ENCODE peak calls at places on chromosomes 11 and 22, in eight cellular contexts. W is astrocyte of the spinal cord, O is thoracic aorta, G is nephron progenitor cell, T is H9, A is tibial nerve, B is body of pancreas, S is ovary. Z is an unnamed sample.

GRCh38 chr22:29479417-29480261 is at the start of gene NEFH:
- DNase-seq in O (no peak), T (peak), W (no peak), G (peak), S (peak), B (no peak), A (no peak), Z (no peak)

GRCh38 chr22:37314315-37315046 is 32.2 kb downstream of the CYTH4 start:
- DNase-seq in T (no peak), A (no peak), S (no peak), G (no peak), O (no peak), B (no peak), W (no peak), Z (no peak)

GRCh38 chr11:59182457-59183151 is 10.7 kb downstream of the DTX4 start:
- DNase-seq in O (no peak), G (no peak), S (no peak), T (peak), B (peak), W (no peak), A (no peak), Z (no peak)

GRCh38 chr22:36682835-36683234 is 20.7 kb downstream of the CACNG2 start:
- DNase-seq in G (no peak), O (no peak), W (no peak), B (no peak), S (no peak), T (no peak), A (no peak), Z (no peak)

GRCh38 chr11:80241766-80242165 is 800.9 kb upstream of the TENM4 start:
- DNase-seq in G (no peak), S (no peak), B (no peak), O (no peak), W (no peak), A (no peak), T (no peak), Z (no peak)

GRCh38 chr22:49208003-49208402 is 619.7 kb downstream of the BRD1 start:
- DNase-seq in A (no peak), B (no peak), W (no peak), G (no peak), O (no peak), T (peak), S (no peak), Z (no peak)

GRCh38 chr11:132471491-132471890 is 1060.8 kb downstream of the OPCML start:
- DNase-seq in A (no peak), S (no peak), G (no peak), O (no peak), B (no peak), T (no peak), W (no peak), Z (no peak)

GRCh38 chr22:19769393-19769715 is 8.8 kb downstream of the TBX1 start:
- DNase-seq in O (no peak), B (no peak), A (no peak), T (no peak), W (no peak), S (no peak), G (peak), Z (no peak)

GRCh38 chr11:112115389-112115788 is 28.7 kb downstream of the SDHD start:
- DNase-seq in O (no peak), W (no peak), T (no peak), B (no peak), A (no peak), S (no peak), G (no peak), Z (no peak)

DNA sequence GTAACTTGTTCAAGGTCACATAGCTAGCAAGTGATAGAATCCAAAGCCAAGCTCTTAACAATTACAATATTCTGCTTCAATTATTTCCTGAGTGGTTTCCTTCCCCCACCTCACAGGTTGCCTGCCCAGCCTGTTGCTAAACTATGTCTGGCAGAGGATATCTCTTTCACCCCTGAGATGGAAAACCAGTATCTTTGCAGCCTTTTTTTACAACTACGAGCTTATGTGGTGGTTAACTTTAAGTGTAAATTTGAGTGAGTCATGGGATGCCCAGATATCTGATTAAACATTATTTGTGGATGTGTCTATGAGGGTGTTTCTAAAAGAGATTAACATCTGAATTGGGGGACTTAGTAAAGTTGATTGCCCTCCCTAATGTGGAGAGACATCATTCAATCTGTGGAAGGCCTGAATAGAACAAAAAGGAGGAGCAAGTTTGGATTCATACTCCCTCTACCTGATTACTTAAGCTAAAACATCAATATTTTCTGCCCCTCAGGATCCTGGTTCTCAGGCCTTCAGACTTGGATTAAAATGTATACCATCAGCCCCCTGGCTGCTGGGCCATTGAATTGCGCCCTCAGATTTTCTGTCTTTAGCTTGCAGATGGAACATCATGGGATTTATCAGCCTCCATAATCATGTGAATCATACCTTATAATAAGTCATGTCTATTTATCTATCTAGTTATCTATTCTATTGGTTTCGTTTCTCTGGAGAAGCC is 911.9 kb downstream of the METTL15 start:
- DNase-seq in T (peak), O (no peak), A (no peak), G (peak), S (no peak), B (no peak), W (peak), Z (no peak)
- TF ChIP-seq CTCF in T (peak), O (no peak), A (no peak), G (peak), S (no peak), B (peak), W (peak), Z (no peak)

DNA sequence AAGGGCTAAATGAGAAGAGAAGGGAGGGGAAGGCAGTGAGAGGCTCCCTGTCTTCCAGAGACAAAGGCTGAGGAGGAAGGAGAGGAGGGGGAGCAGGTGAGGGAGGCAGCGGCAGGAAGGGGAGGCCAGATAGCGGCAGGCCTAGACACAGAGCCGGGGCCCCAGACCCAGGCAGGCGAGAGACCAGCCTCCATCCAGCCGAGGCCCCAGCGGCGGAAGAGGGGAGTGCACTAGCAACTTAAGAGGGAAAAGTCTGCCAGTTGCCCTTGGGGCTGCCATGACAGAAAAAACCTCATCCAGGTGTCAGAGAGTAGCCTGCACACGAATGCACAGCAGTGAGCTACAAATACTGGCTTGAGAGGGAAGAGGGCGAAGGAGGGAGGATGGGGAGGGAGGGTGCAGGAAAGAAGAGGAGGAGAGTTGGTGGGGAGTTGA is 46.7 kb downstream of the IGLL1 start:
- DNase-seq in G (peak), O (no peak), S (peak), T (peak), A (no peak), W (no peak), B (no peak), Z (no peak)
- TF ChIP-seq CTCF in G (peak), O (no peak), S (peak), T (peak), A (no peak), W (peak), B (peak), Z (no peak)

DNA sequence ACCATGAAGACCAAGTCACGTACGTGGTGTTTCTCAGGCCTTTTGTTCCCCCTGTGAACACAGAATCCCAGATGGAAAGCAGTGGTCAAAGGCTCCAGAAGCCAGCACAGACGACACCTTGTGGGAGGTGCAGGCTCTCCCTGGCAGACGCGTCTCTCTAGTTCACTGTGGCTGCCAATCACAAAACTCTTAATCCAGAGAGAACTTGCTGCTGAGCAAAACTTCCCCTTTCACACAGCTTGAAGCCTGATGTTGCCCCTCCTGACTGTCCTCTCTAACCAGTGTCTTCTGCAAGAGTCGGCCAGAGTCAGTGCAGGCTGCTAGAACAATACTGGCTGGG is 67.1 kb downstream of the PIWIL3 start:
- DNase-seq in O (no peak), T (peak), G (no peak), A (no peak), B (no peak), W (no peak), S (no peak), Z (no peak)
- TF ChIP-seq CTCF in O (no peak), T (peak), G (no peak), A (no peak), B (no peak), W (no peak), S (no peak), Z (peak)

DNA sequence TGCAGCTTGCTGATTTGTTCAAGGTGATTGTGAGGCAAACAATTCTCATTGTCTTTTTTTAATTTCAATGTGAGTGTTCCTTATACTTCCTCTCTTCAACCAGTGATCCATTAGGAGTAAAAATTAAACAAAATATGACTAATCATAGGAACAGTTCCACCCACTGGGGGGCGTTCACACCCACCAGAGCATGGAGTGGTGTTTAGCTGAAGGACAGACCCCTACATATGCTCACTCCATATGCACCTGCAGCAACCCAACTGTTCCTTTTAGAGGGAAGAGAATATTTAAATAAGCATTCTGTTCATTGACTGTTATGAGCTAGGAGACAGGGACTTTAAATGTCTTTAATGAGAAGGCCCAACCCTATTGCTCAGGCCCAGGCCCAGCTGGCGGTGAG is 78.7 kb upstream of the DRD2 start:
- DNase-seq in B (no peak), W (no peak), G (no peak), T (no peak), A (no peak), O (no peak), S (no peak), Z (no peak)
- TF ChIP-seq CTCF in B (no peak), W (no peak), G (no peak), T (peak), A (no peak), O (no peak), S (no peak), Z (peak)

DNA sequence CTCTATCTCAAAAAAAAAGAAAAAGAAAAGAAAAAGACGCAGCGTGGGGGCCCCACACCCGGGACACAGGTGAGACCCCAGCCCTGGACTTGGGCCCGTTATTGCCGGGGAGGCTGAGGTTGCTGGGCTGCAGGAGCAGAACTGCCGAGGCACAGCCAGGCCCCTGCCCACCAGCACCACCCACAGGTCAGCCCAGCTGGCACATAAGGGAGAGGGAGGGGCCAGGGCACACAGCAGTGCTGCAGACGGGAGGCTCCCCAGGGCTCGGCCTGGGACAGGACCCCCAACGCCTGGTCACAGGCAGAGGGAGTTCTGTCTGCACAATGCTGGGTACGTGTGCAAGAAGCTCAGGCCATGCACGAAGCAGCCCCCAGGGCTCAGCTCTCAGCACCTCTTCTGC is 18.5 kb downstream of the CHID1 start:
- DNase-seq in G (no peak), W (no peak), T (no peak), A (no peak), B (no peak), O (no peak), S (no peak), Z (no peak)
- TF ChIP-seq CTCF in G (no peak), W (peak), T (peak), A (no peak), B (no peak), O (no peak), S (no peak), Z (no peak)